ENCODE peak calls at places on chromosome 18, in nine cellular contexts. One of them, this sample, is unnamed.

GRCh38 chr18:21314721-21315120 is 72.7 kb downstream of the GREB1L start:
- DNase-seq in astrocyte of the spinal cord: no peak
- DNase-seq in endothelial cell: no peak
- DNase-seq in amniotic stem cell: no peak
- DNase-seq in NCI-H2081: no peak
- DNase-seq in NCI-H1436: no peak
- DNase-seq in kidney epithelial cell: no peak
- DNase-seq in NCI-H1105 treated with DMSO at 0.1 percent for 48 hours: no peak
- DNase-seq in Kasumi-1: no peak
- DNase-seq in this sample: no peak

GRCh38 chr18:8994603-8995002 is 107.9 kb upstream of the NDUFV2 start:
- DNase-seq in astrocyte of the spinal cord: no peak
- DNase-seq in endothelial cell: no peak
- DNase-seq in amniotic stem cell: no peak
- DNase-seq in NCI-H2081: no peak
- DNase-seq in NCI-H1436: no peak
- DNase-seq in kidney epithelial cell: no peak
- DNase-seq in NCI-H1105 treated with DMSO at 0.1 percent for 48 hours: no peak
- DNase-seq in Kasumi-1: no peak
- DNase-seq in this sample: no peak

GRCh38 chr18:28792404-28793103 is 615.6 kb upstream of the CDH2 start:
- DNase-seq in astrocyte of the spinal cord: no peak
- DNase-seq in endothelial cell: no peak
- DNase-seq in amniotic stem cell: no peak
- DNase-seq in NCI-H2081: no peak
- DNase-seq in NCI-H1436: peak
- DNase-seq in kidney epithelial cell: no peak
- DNase-seq in NCI-H1105 treated with DMSO at 0.1 percent for 48 hours: peak
- DNase-seq in Kasumi-1: no peak
- DNase-seq in this sample: no peak

GRCh38 chr18:11849845-11850747 is 1.1 kb upstream of the CHMP1B start:
- DNase-seq in astrocyte of the spinal cord: peak
- DNase-seq in endothelial cell: no peak
- DNase-seq in amniotic stem cell: peak
- DNase-seq in NCI-H2081: peak
- DNase-seq in NCI-H1436: no peak
- DNase-seq in kidney epithelial cell: peak
- DNase-seq in NCI-H1105 treated with DMSO at 0.1 percent for 48 hours: peak
- DNase-seq in Kasumi-1: peak
- DNase-seq in this sample: no peak

GRCh38 chr18:76447268-76447890 is 47.7 kb downstream of the ZNF516 start:
- DNase-seq in astrocyte of the spinal cord: no peak
- DNase-seq in endothelial cell: no peak
- DNase-seq in amniotic stem cell: no peak
- DNase-seq in NCI-H2081: no peak
- DNase-seq in NCI-H1436: no peak
- DNase-seq in kidney epithelial cell: no peak
- DNase-seq in NCI-H1105 treated with DMSO at 0.1 percent for 48 hours: no peak
- DNase-seq in Kasumi-1: no peak
- DNase-seq in this sample: no peak

GRCh38 chr18:24051256-24051947 is 36.8 kb downstream of the TTC39C start:
- DNase-seq in astrocyte of the spinal cord: peak
- DNase-seq in endothelial cell: no peak
- DNase-seq in amniotic stem cell: no peak
- DNase-seq in NCI-H2081: no peak
- DNase-seq in NCI-H1436: no peak
- DNase-seq in kidney epithelial cell: no peak
- DNase-seq in NCI-H1105 treated with DMSO at 0.1 percent for 48 hours: no peak
- DNase-seq in Kasumi-1: no peak
- DNase-seq in this sample: no peak

GRCh38 chr18:50509012-50509411 is 50.9 kb upstream of the MAPK4 start:
- DNase-seq in astrocyte of the spinal cord: no peak
- DNase-seq in endothelial cell: no peak
- DNase-seq in amniotic stem cell: no peak
- DNase-seq in NCI-H2081: no peak
- DNase-seq in NCI-H1436: no peak
- DNase-seq in kidney epithelial cell: no peak
- DNase-seq in NCI-H1105 treated with DMSO at 0.1 percent for 48 hours: no peak
- DNase-seq in Kasumi-1: no peak
- DNase-seq in this sample: no peak

GRCh38 chr18:21458322-21458721 is 142.2 kb downstream of the ESCO1 start:
- DNase-seq in astrocyte of the spinal cord: no peak
- DNase-seq in endothelial cell: no peak
- DNase-seq in amniotic stem cell: no peak
- DNase-seq in NCI-H2081: no peak
- DNase-seq in NCI-H1436: no peak
- DNase-seq in kidney epithelial cell: no peak
- DNase-seq in NCI-H1105 treated with DMSO at 0.1 percent for 48 hours: no peak
- DNase-seq in Kasumi-1: no peak
- DNase-seq in this sample: no peak

GRCh38 chr18:63197246-63197791 is 122.2 kb downstream of the BCL2 start:
- DNase-seq in astrocyte of the spinal cord: no peak
- DNase-seq in endothelial cell: no peak
- DNase-seq in amniotic stem cell: no peak
- DNase-seq in NCI-H2081: no peak
- DNase-seq in NCI-H1436: no peak
- DNase-seq in kidney epithelial cell: no peak
- DNase-seq in NCI-H1105 treated with DMSO at 0.1 percent for 48 hours: no peak
- DNase-seq in Kasumi-1: peak
- DNase-seq in this sample: no peak

GRCh38 chr18:35153609-35154273 is 87.1 kb upstream of the ZNF397 start:
- DNase-seq in astrocyte of the spinal cord: no peak
- DNase-seq in endothelial cell: no peak
- DNase-seq in amniotic stem cell: no peak
- DNase-seq in NCI-H2081: no peak
- DNase-seq in NCI-H1436: no peak
- DNase-seq in kidney epithelial cell: no peak
- DNase-seq in NCI-H1105 treated with DMSO at 0.1 percent for 48 hours: no peak
- DNase-seq in Kasumi-1: peak
- DNase-seq in this sample: no peak

GRCh38 chr18:22872894-22873537 is 60.1 kb upstream of the RBBP8 start:
- DNase-seq in astrocyte of the spinal cord: no peak
- DNase-seq in endothelial cell: no peak
- DNase-seq in amniotic stem cell: no peak
- DNase-seq in NCI-H2081: no peak
- DNase-seq in NCI-H1436: no peak
- DNase-seq in kidney epithelial cell: no peak
- DNase-seq in NCI-H1105 treated with DMSO at 0.1 percent for 48 hours: no peak
- DNase-seq in Kasumi-1: peak
- DNase-seq in this sample: no peak

GRCh38 chr18:7957297-7957696 is 390.2 kb downstream of the PTPRM start:
- DNase-seq in astrocyte of the spinal cord: no peak
- DNase-seq in endothelial cell: no peak
- DNase-seq in amniotic stem cell: no peak
- DNase-seq in NCI-H2081: no peak
- DNase-seq in NCI-H1436: no peak
- DNase-seq in kidney epithelial cell: no peak
- DNase-seq in NCI-H1105 treated with DMSO at 0.1 percent for 48 hours: no peak
- DNase-seq in Kasumi-1: no peak
- DNase-seq in this sample: no peak